ENCODE peak calls at places on chromosomes 6 and 20, in four cellular contexts. One of them, this sample, is unnamed.
A peak's percentile ranks its signal among the peaks of the same experiment; 100 is the strongest.

GRCh38 chr6:25027221-25027916 is 91.6 kb upstream of the RIPOR2 start:
- DNase-seq in K562: no peak
- DNase-seq in HCT116: no peak
- DNase-seq in GM12878: peak; percentile 60
- DNase-seq in this sample: no peak

GRCh38 chr6:122676146-122676545 is 65.9 kb downstream of the PKIB start:
- DNase-seq in K562: no peak
- DNase-seq in HCT116: no peak
- DNase-seq in GM12878: no peak
- DNase-seq in this sample: no peak

GRCh38 chr6:42988486-42989020 is 4.2 kb downstream of the PPP2R5D start:
- DNase-seq in K562: no peak
- DNase-seq in HCT116: no peak
- DNase-seq in GM12878: no peak
- DNase-seq in this sample: no peak

GRCh38 chr20:10551732-10552724 is 116.9 kb downstream of the SLX4IP start:
- DNase-seq in K562: no peak
- DNase-seq in HCT116: no peak
- DNase-seq in GM12878: no peak
- DNase-seq in this sample: peak; percentile 74

GRCh38 chr6:54910326-54910952 is 63.9 kb downstream of the FAM83B start:
- DNase-seq in K562: no peak
- DNase-seq in HCT116: no peak
- DNase-seq in GM12878: no peak
- DNase-seq in this sample: no peak

GRCh38 chr20:37968726-37969401 is 64.4 kb downstream of the TTI1 start:
- DNase-seq in K562: no peak
- DNase-seq in HCT116: no peak
- DNase-seq in GM12878: no peak
- DNase-seq in this sample: peak; percentile 60

GRCh38 chr6:128097019-128097418 is 196.2 kb upstream of the THEMIS start:
- DNase-seq in K562: no peak
- DNase-seq in HCT116: no peak
- DNase-seq in GM12878: no peak
- DNase-seq in this sample: no peak

GRCh38 chr6:102717737-102718427 is 1324.4 kb downstream of the GRIK2 start:
- DNase-seq in K562: no peak
- DNase-seq in HCT116: no peak
- DNase-seq in GM12878: no peak
- DNase-seq in this sample: no peak

GRCh38 chr6:24935753-24936152 is at the start of gene RIPOR2:
- DNase-seq in K562: no peak
- DNase-seq in HCT116: no peak
- DNase-seq in GM12878: no peak
- DNase-seq in this sample: peak; percentile 64

GRCh38 chr6:113909224-113909856 is 52.2 kb downstream of the MARCKS start:
- DNase-seq in K562: peak; percentile 49
- DNase-seq in HCT116: peak; percentile 36
- DNase-seq in GM12878: peak; percentile 7
- DNase-seq in this sample: peak; percentile 68

GRCh38 chr6:17968081-17968518 is 19.3 kb downstream of the KIF13A start:
- DNase-seq in K562: no peak
- DNase-seq in HCT116: no peak
- DNase-seq in GM12878: no peak
- DNase-seq in this sample: no peak

GRCh38 chr6:122589115-122589514 is 21.1 kb upstream of the PKIB start:
- DNase-seq in K562: no peak
- DNase-seq in HCT116: no peak
- DNase-seq in GM12878: no peak
- DNase-seq in this sample: no peak

GRCh38 chr6:9131616-9132015 is 696.3 kb upstream of the SLC35B3 start:
- DNase-seq in K562: no peak
- DNase-seq in HCT116: no peak
- DNase-seq in GM12878: no peak
- DNase-seq in this sample: no peak

GRCh38 chr20:23362392-23363256 is 642 bp downstream of the GZF1 start:
- DNase-seq in K562: no peak
- DNase-seq in HCT116: no peak
- DNase-seq in GM12878: no peak
- DNase-seq in this sample: peak; percentile 86

GRCh38 chr6:7621761-7622160 is 31.8 kb downstream of the SNRNP48 start:
- DNase-seq in K562: no peak
- DNase-seq in HCT116: no peak
- DNase-seq in GM12878: no peak
- DNase-seq in this sample: no peak

GRCh38 chr20:9290331-9290730 is 221.4 kb downstream of the PLCB4 start:
- DNase-seq in K562: no peak
- DNase-seq in HCT116: no peak
- DNase-seq in GM12878: no peak
- DNase-seq in this sample: no peak

GRCh38 chr20:9300080-9300479 is 214.3 kb upstream of the LAMP5 start:
- DNase-seq in K562: no peak
- DNase-seq in HCT116: no peak
- DNase-seq in GM12878: no peak
- DNase-seq in this sample: no peak

GRCh38 chr20:9293145-9293544 is 221.2 kb upstream of the LAMP5 start:
- DNase-seq in K562: no peak
- DNase-seq in HCT116: no peak
- DNase-seq in GM12878: no peak
- DNase-seq in this sample: no peak

GRCh38 chr20:9298906-9299305 is 215.5 kb upstream of the LAMP5 start:
- DNase-seq in K562: no peak
- DNase-seq in HCT116: no peak
- DNase-seq in GM12878: no peak
- DNase-seq in this sample: no peak

DNA sequence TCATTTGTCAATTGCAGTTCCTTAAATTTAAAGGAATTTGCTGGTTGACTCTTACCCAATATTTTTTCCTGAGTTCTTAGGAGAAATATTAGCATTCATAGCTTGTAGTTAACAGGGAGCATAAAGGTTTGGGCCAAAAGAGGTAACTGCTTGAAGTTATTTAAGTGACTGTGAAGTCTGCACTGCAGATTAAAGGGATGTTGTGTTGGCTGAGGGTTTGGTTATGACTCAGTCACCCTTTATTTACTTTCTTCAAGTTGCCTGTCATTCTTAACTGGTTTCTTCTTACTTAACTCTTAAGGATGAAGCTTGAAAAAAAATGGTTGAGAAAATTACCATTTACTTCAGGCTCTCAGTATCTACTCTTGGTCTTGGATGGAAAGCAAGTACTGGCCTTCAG is 220.3 kb upstream of the LAMP5 start:
- DNase-seq in K562: no peak
- DNase-seq in HCT116: no peak
- DNase-seq in GM12878: no peak
- DNase-seq in this sample: no peak
- TF ChIP-seq MAX in K562: no peak
- TF ChIP-seq MAX in HCT116: no peak
- TF ChIP-seq MAX in GM12878: no peak
- TF ChIP-seq MAX in this sample: no peak

DNA sequence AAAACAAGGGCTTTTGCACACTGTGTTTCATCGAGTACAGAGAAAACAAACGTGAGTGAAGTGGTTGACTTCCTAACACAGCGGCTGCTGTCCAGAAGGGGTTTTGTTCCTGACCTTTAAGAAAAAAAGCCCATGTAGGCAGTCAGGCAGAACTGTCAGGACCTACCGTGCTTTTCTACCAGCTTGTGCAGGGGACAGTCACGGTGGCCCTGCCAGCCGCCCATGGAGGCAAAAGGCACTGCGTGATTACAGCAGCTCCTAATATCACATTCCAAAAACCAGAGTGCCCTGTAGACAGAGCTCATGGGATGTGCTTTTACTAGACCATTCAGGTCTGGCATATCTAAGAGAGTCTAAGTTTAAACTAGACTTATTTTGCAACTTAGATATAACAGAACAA is 12.2 kb downstream of the TNFAIP3 start:
- DNase-seq in K562: no peak
- DNase-seq in HCT116: no peak
- DNase-seq in GM12878: no peak
- DNase-seq in this sample: no peak
- H3K4me3 ChIP-seq in K562: no peak overlapping the region
- H3K4me3 ChIP-seq in HCT116: no peak overlapping the region
- H3K4me3 ChIP-seq in GM12878: peak overlapping the region; percentile 56
- H3K4me3 ChIP-seq in this sample: no peak overlapping the region

GRCh38 chr6:4057036-4057435 is 21.9 kb downstream of the FAM217A start:
- DNase-seq in K562: no peak
- DNase-seq in HCT116: no peak
- DNase-seq in GM12878: no peak
- DNase-seq in this sample: no peak

GRCh38 chr6:4059115-4059777 is 19.7 kb downstream of the FAM217A start:
- DNase-seq in K562: peak; percentile 39
- DNase-seq in HCT116: no peak
- DNase-seq in GM12878: no peak
- DNase-seq in this sample: peak; percentile 90

GRCh38 chr6:4055420-4056041 is 23.4 kb downstream of the FAM217A start:
- DNase-seq in K562: peak; percentile 39
- DNase-seq in HCT116: peak; percentile 21
- DNase-seq in GM12878: no peak
- DNase-seq in this sample: peak; percentile 42
- TF ChIP-seq CTCF in K562: peak; percentile 48
- TF ChIP-seq CTCF in HCT116: peak; percentile 54
- TF ChIP-seq CTCF in GM12878: peak; percentile 33
- TF ChIP-seq CTCF in this sample: peak; percentile 40

GRCh38 chr6:157386454-157386853 is 5.5 kb downstream of the ZDHHC14 start:
- DNase-seq in K562: no peak
- DNase-seq in HCT116: no peak
- DNase-seq in GM12878: no peak
- DNase-seq in this sample: no peak

GRCh38 chr6:157386023-157386422 is 5.0 kb downstream of the ZDHHC14 start:
- DNase-seq in K562: no peak
- DNase-seq in HCT116: no peak
- DNase-seq in GM12878: no peak
- DNase-seq in this sample: no peak

GRCh38 chr6:157388924-157389323 is 7.9 kb downstream of the ZDHHC14 start:
- DNase-seq in K562: no peak
- DNase-seq in HCT116: no peak
- DNase-seq in GM12878: no peak
- DNase-seq in this sample: no peak

GRCh38 chr6:157383471-157383870 is 2.5 kb downstream of the ZDHHC14 start:
- DNase-seq in K562: no peak
- DNase-seq in HCT116: no peak
- DNase-seq in GM12878: no peak
- DNase-seq in this sample: no peak

GRCh38 chr6:157385482-157385881 is 4.5 kb downstream of the ZDHHC14 start:
- DNase-seq in K562: no peak
- DNase-seq in HCT116: no peak
- DNase-seq in GM12878: peak; percentile 44
- DNase-seq in this sample: no peak
- TF ChIP-seq MAX in K562: no peak
- TF ChIP-seq MAX in HCT116: no peak
- TF ChIP-seq MAX in GM12878: no peak
- TF ChIP-seq MAX in this sample: no peak